ENCODE peak calls at places on chromosomes 13 and 19, in six cellular contexts. L is H1, B is GM12878, A is K562, Y is A549, O is HepG2. S is an unnamed sample.

GRCh38 chr13:98842858-98843481 is 90.5 kb upstream of the SLC15A1 start:
- DNase-seq in Y (peak), B (peak), O (peak), L (peak), A (peak), S (peak)

GRCh38 chr13:90968510-90968909 is 379.0 kb upstream of the MIR17HG start:
- DNase-seq in A (no peak), B (no peak), Y (peak), O (peak), L (peak), S (peak)

GRCh38 chr13:45833663-45834062 is 17.9 kb downstream of the SIAH3 start:
- DNase-seq in B (no peak), A (no peak), Y (no peak), L (peak), O (no peak), S (no peak)

GRCh38 chr19:6352381-6353165 is 8.8 kb upstream of the CLPP start:
- DNase-seq in A (no peak), B (no peak), O (no peak), Y (no peak), L (no peak), S (no peak)

GRCh38 chr13:19763618-19764017 is 19.1 kb downstream of the PSPC1 start:
- DNase-seq in L (no peak), B (no peak), O (no peak), Y (no peak), A (no peak), S (no peak)

GRCh38 chr19:12126707-12127106 is 13.4 kb downstream of the ZNF20 start:
- DNase-seq in L (peak), Y (no peak), A (peak), B (no peak), O (peak), S (peak)

GRCh38 chr13:48009298-48009697 is 8.2 kb upstream of the SUCLA2 start:
- DNase-seq in O (peak), B (no peak), L (no peak), Y (peak), A (no peak), S (no peak)

GRCh38 chr13:110008816-110009215 is 222.4 kb upstream of the IRS2 start:
- DNase-seq in L (no peak), O (no peak), A (no peak), Y (no peak), B (no peak), S (no peak)

GRCh38 chr13:74644239-74644638 is 510.0 kb upstream of the KLF12 start:
- DNase-seq in B (no peak), A (no peak), Y (no peak), O (no peak), L (no peak), S (no peak)

GRCh38 chr13:25170554-25171107 is 1.5 kb downstream of the AMER2 start:
- DNase-seq in O (no peak), B (no peak), Y (no peak), A (no peak), L (peak), S (peak)

GRCh38 chr19:47779524-47780214 is 1.2 kb downstream of the SELENOW start:
- DNase-seq in B (no peak), O (no peak), Y (no peak), L (no peak), A (peak), S (no peak)

GRCh38 chr13:51793570-51794273 is 10.2 kb downstream of the DHRS12 start:
- DNase-seq in L (no peak), O (no peak), A (peak), B (peak), Y (no peak), S (no peak)

GRCh38 chr13:113166681-113167080 is 8.2 kb downstream of the PROZ start:
- DNase-seq in O (no peak), Y (no peak), B (no peak), A (no peak), L (no peak), S (no peak)

GRCh38 chr13:43019811-43020210 is 3.6 kb upstream of the DNAJC15 start:
- DNase-seq in A (no peak), O (no peak), B (no peak), L (no peak), Y (no peak), S (no peak)

GRCh38 chr19:47499371-47499770 is 15.4 kb upstream of the KPTN start:
- DNase-seq in A (no peak), L (no peak), O (no peak), B (no peak), Y (no peak), S (no peak)

GRCh38 chr13:113582841-113583631 is 1.5 kb upstream of the TFDP1 start:
- DNase-seq in O (peak), Y (no peak), B (no peak), L (peak), A (no peak), S (no peak)

GRCh38 chr19:8307400-8307964 is 676 bp downstream of the CD320 start:
- DNase-seq in Y (no peak), B (no peak), O (peak), L (no peak), A (peak), S (peak)

GRCh38 chr19:39833464-39834286 is at the start of gene DYRK1B:
- DNase-seq in B (peak), A (peak), L (peak), O (no peak), Y (peak), S (peak)

GRCh38 chr19:19107663-19108062 is 30.6 kb downstream of the TMEM161A start:
- DNase-seq in Y (no peak), O (no peak), B (no peak), L (no peak), A (no peak), S (no peak)

GRCh38 chr19:45791744-45792481 is 732 bp downstream of the DMWD start:
- DNase-seq in Y (no peak), O (no peak), B (no peak), L (no peak), A (no peak), S (no peak)

GRCh38 chr13:105991622-105992254 is 543.7 kb downstream of the EFNB2 start:
- DNase-seq in Y (no peak), O (no peak), A (no peak), B (no peak), L (no peak), S (no peak)

GRCh38 chr19:4379383-4380253 is 20.7 kb downstream of the SH3GL1 start:
- DNase-seq in O (no peak), L (no peak), A (no peak), Y (peak), B (peak), S (peak)

GRCh38 chr13:23107665-23108064 is 73.1 kb upstream of the SGCG start:
- DNase-seq in A (no peak), Y (no peak), B (no peak), O (no peak), L (no peak), S (no peak)

GRCh38 chr19:48443262-48443661 is 2.5 kb upstream of the GRWD1 start:
- DNase-seq in O (no peak), A (no peak), L (no peak), Y (no peak), B (no peak), S (no peak)

GRCh38 chr19:50792246-50792851 is 2.1 kb downstream of the ACP4 start:
- DNase-seq in A (no peak), B (no peak), Y (no peak), L (no peak), O (no peak), S (no peak)

GRCh38 chr19:38434549-38435051 is 1.1 kb downstream of the RYR1 start:
- DNase-seq in O (no peak), L (peak), Y (no peak), B (no peak), A (peak), S (no peak)

GRCh38 chr13:80010846-80011245 is 330.1 kb downstream of the SPRY2 start:
- DNase-seq in O (no peak), A (no peak), Y (no peak), B (no peak), L (no peak), S (no peak)
- TF ChIP-seq CTCF in O (no peak), A (no peak), Y (no peak), B (no peak), L (no peak), S (no peak)

DNA sequence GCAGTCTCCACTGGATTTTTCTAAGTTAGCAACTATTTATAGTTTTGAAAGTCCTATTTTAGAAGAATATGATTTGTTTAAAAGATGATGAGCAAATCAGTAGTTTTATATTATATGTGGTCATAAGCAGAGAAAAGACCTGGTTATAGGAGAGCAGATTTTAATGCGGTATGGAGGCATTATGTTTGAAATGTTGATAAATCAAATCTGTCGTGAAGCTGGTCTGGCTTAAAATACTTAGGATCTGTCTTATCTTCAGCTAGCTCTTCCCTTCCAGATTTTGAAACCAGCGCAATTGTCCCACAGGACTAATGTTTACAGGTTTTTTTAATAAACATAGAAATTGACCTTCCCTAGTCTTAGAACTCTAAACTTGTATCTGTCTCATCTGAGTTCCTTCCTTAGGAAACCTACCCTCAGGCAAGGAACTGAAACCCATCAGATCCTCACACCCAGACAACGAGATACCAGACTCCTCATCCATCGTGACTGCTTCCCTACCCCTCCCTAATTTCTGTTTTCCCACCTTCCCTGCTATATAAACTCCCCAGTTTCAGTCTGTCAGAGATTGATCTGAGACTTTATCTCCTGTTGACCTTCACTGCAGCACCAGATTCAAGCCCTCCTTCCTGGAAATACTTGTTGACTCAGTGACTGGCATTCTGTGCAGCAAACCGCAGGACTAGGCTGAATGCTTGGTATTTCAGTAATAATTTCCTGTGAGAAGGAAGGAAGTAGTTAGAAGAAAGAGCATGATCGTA is 37.8 kb upstream of the CXCL17 start:
- DNase-seq in O (peak), L (no peak), B (no peak), A (no peak), Y (no peak), S (no peak)
- TF ChIP-seq CHD2 in O (no peak), L (no peak), B (no peak), A (no peak), Y (no peak), S (no peak)

DNA sequence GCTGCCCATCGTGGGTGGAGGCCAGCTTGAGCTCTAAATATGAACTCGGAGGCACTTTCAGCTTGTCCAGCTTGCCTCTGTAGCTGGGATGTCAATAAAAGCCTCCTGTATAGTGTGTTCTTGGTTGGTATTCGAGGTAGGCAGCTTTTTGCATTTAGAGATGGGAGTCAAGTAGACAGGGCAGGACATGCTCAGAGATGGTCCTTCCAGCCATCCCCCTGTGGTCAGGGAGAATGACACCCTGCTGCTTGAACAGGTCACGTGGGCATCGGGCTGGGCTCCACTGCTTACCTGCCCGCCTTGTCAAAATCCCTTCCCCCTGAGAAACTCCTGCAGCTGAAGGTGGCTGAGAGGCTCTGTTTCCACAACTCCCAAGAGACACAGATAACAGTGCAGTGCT is 302.5 kb downstream of the ZNF536 start:
- DNase-seq in Y (no peak), A (no peak), B (no peak), L (no peak), O (no peak), S (no peak)
- TF ChIP-seq USF2 in Y (peak), A (no peak), B (no peak), L (no peak), O (no peak), S (no peak)

GRCh38 chr19:29741776-29742175 is 26.7 kb upstream of the C19orf12 start:
- DNase-seq in O (no peak), L (no peak), A (no peak), Y (no peak), B (no peak), S (no peak)

GRCh38 chr19:29741226-29741625 is 26.2 kb upstream of the C19orf12 start:
- DNase-seq in O (no peak), Y (no peak), B (no peak), A (no peak), L (no peak), S (no peak)

GRCh38 chr19:29748996-29749395 is 33.9 kb upstream of the C19orf12 start:
- DNase-seq in L (no peak), A (no peak), O (no peak), B (no peak), Y (no peak), S (no peak)

GRCh38 chr19:29743681-29744080 is 28.6 kb upstream of the C19orf12 start:
- DNase-seq in Y (no peak), A (no peak), O (no peak), L (no peak), B (no peak), S (no peak)

DNA sequence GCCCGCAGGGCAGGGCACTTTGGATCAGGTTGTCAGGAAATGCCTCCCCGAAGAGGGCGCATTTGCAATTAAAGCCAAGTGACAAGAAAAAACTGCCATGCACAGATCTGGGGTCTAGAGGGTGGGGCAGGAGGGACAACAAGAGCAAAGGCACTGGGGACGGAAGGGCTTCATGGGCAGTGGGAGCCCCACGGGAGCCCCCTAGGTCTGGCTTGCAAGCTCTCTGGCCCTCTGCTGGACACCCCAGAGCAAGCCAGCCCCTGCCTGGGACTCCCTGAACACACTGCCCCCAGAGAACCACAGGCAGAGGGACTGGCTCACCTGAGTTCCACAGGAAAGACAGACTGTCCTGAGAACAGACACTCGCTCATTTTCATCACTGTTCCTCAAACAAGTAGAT is 30.2 kb upstream of the C19orf12 start:
- DNase-seq in Y (no peak), A (peak), L (peak), B (no peak), O (peak), S (peak)
- TF ChIP-seq CTCF in Y (peak), A (peak), L (peak), B (peak), O (peak), S (peak)

GRCh38 chr13:27016871-27017270 is 154.7 kb downstream of the USP12 start:
- DNase-seq in L (peak), B (no peak), O (no peak), Y (no peak), A (no peak), S (no peak)

GRCh38 chr13:27018230-27018875 is 153.3 kb downstream of the USP12 start:
- DNase-seq in A (no peak), B (no peak), Y (no peak), L (peak), O (no peak), S (no peak)

GRCh38 chr13:27011661-27012060 is 159.9 kb downstream of the USP12 start:
- DNase-seq in A (no peak), O (no peak), L (peak), Y (no peak), B (no peak), S (no peak)

GRCh38 chr13:27012482-27013197 is 159.0 kb downstream of the USP12 start:
- DNase-seq in O (no peak), L (peak), A (no peak), Y (no peak), B (no peak), S (no peak)

GRCh38 chr13:27014406-27015359 is 156.9 kb downstream of the USP12 start:
- DNase-seq in L (peak), B (no peak), A (no peak), O (no peak), Y (no peak), S (no peak)
- TF ChIP-seq CHD2 in L (no peak), B (no peak), A (no peak), O (no peak), Y (no peak), S (no peak)

GRCh38 chr19:42326969-42327368 is 1.5 kb downstream of the MEGF8 start:
- DNase-seq in L (no peak), O (no peak), B (no peak), Y (no peak), A (no peak), S (no peak)

GRCh38 chr19:42324655-42325307 is 654 bp upstream of the MEGF8 start:
- DNase-seq in O (no peak), A (no peak), B (no peak), Y (no peak), L (peak), S (no peak)

GRCh38 chr19:42327381-42327780 is 1.9 kb downstream of the MEGF8 start:
- DNase-seq in B (no peak), O (no peak), Y (no peak), L (no peak), A (no peak), S (no peak)

GRCh38 chr19:42325308-42325895 is at the start of gene MEGF8:
- DNase-seq in Y (peak), O (peak), L (peak), A (peak), B (peak), S (peak)

DNA sequence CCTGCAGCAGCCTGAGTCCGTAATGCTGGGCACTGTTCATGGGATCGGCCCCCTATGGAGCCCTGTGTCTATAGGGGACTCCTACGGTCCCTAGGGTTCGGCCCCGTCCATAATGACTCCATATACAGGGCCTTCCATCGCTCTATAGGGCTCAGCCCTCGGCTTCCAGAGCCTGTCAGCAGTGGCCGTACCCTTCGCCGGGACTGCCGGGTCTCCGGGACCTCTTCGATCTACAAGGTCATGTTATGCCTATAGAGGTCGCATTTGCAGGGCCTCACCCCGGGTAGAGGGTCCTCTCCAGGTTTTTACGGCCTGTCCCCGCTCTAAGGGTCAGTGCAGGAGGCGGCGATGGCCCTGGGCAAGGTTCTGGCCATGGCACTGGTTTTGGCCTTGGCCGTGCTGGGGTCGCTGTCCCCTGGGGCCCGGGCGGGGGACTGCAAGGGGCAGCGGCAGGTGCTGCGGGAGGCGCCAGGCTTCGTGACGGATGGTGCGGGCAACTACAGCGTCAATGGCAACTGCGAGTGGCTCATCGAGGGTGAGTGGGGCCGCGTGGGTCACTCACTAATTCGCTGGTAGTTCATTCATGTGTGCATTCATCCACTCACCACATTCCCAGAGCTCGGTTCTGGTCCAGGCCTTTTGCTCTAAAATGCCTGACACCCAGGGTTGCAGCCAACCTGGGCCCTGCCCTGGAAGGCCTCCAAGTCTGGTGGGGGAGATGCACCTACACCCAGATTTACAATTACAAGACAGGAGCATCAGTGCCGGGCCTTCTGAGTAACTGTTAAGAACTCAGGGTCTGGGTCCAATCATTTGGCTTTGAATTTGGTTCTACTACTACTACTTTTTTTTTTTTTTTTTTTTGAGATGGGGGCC is 699 bp downstream of the MEGF8 start:
- DNase-seq in B (no peak), L (no peak), A (no peak), Y (peak), O (no peak), S (peak)
- TF ChIP-seq USF2 in B (no peak), L (no peak), A (no peak), Y (no peak), O (no peak), S (no peak)

DNA sequence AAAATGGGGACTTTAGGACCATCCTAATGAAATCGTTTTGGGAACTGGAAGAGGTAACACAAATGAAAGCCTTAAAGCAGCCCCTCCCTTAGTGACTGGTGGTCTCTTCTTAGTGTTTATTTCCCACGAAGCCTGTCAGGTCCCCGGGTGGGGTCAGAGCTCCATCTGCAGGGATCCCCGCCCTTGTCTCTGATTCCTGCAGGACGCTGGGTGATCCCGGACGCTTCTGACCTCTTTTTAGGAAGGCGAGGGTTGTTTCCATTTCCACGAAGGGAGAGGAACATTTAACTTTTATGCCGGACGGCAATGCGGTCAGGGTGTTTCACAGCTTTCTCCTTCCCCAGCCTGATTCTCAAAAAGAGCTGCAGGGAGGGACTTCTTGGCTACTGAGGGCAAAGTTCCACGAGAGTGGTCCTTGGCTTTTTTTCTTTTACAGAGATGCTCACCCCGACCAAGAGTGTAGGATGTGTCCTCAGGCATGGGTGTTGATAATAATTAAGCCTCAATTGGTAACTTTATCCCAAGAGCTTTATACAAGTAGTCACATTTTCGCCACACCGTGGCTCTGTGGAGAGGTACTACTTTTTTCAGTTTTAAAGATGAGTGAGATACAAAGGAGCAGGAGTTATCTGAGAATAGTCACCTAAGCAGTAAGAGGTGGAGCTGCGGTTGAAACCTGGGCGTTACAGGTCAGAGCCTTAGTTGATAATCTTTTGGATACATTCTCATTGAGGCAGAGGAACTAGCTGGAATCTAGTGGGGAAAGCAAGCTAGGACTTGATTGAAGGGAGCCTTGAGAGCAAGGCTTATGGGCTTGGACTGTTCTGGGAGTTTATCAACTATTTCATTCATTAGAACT is 813 bp downstream of the ZNF284 start:
- DNase-seq in O (no peak), L (no peak), A (no peak), Y (peak), B (no peak), S (peak)
- TF ChIP-seq CTCF in O (peak), L (no peak), A (no peak), Y (no peak), B (no peak), S (peak)

S was measured in SK-N-SH.